ENCODE peak calls at places on chromosomes 3 and 15, in seven cellular contexts. W is hepatocyte, L is fibroblast of mammary gland, D is right lobe of liver, K is upper lobe of left lung, Y is tibial artery, E is WERI-Rb-1. U is an unnamed sample.

GRCh38 chr3:119891944-119892721 is 110.2 kb downstream of the NR1I2 start:
- DNase-seq in K (no peak), E (peak), L (peak), W (peak), D (no peak), Y (no peak), U (peak)

GRCh38 chr15:74317820-74318375 is 49.5 kb downstream of the CYP11A1 start:
- DNase-seq in Y (peak), W (peak), D (no peak), E (peak), K (no peak), L (peak), U (peak)

GRCh38 chr15:69723404-69724097 is 270.9 kb downstream of the RPLP1 start:
- DNase-seq in K (no peak), W (no peak), Y (no peak), L (no peak), D (no peak), E (peak), U (no peak)

GRCh38 chr3:83224101-83224868 is 1462.8 kb upstream of the GBE1 start:
- DNase-seq in W (no peak), Y (no peak), K (no peak), E (no peak), D (no peak), L (no peak), U (peak)

GRCh38 chr15:42151736-42152135 is 4.7 kb downstream of the PLA2G4F start:
- DNase-seq in Y (peak), E (no peak), W (no peak), L (no peak), K (no peak), D (no peak), U (peak)

GRCh38 chr15:42097018-42097417 is 2.7 kb upstream of the PLA2G4D start:
- DNase-seq in K (no peak), Y (no peak), W (no peak), E (no peak), D (no peak), L (no peak), U (no peak)

GRCh38 chr15:25175789-25176615 is 221.2 kb downstream of the SNRPN start:
- DNase-seq in K (peak), D (peak), E (peak), L (no peak), W (peak), Y (no peak), U (no peak)

GRCh38 chr3:32132706-32133105 is 26.3 kb downstream of the GPD1L start:
- DNase-seq in Y (no peak), W (no peak), E (no peak), L (no peak), D (no peak), K (no peak), U (no peak)

GRCh38 chr3:193301441-193301840 is 60.4 kb downstream of the PLAAT1 start:
- DNase-seq in L (peak), W (no peak), Y (no peak), D (no peak), K (no peak), E (no peak), U (no peak)

GRCh38 chr3:188303286-188303799 is 149.4 kb downstream of the LPP start:
- DNase-seq in L (no peak), K (no peak), E (no peak), D (no peak), W (no peak), Y (no peak), U (no peak)

GRCh38 chr3:32143849-32144757 is 37.7 kb downstream of the GPD1L start:
- DNase-seq in W (peak), D (no peak), E (peak), K (peak), L (peak), Y (no peak), U (peak)

GRCh38 chr3:142022381-142022780 is 127.0 kb downstream of the TFDP2 start:
- DNase-seq in D (no peak), L (peak), K (no peak), E (peak), W (peak), Y (no peak), U (peak)

GRCh38 chr3:23981136-23981535 is 36.0 kb downstream of the NR1D2 start:
- DNase-seq in Y (peak), D (no peak), L (peak), E (no peak), K (no peak), W (no peak), U (no peak)

GRCh38 chr3:122800838-122801237 is 6.0 kb downstream of the SLC49A4 start:
- DNase-seq in W (no peak), Y (no peak), E (no peak), L (no peak), K (no peak), D (no peak), U (no peak)

GRCh38 chr3:97497138-97497537 is 267.4 kb upstream of the ARL6 start:
- DNase-seq in D (no peak), W (no peak), Y (no peak), K (no peak), L (no peak), E (no peak), U (no peak)

GRCh38 chr15:80931721-80932609 is 57.7 kb downstream of the MESD start:
- DNase-seq in L (peak), Y (peak), W (no peak), D (no peak), K (no peak), E (peak), U (no peak)

GRCh38 chr3:9498781-9499180 is 54.8 kb downstream of the LHFPL4 start:
- DNase-seq in D (no peak), W (no peak), L (no peak), Y (no peak), E (no peak), K (no peak), U (no peak)

GRCh38 chr3:98482717-98483482 is 14.6 kb upstream of the OR5K2 start:
- DNase-seq in K (no peak), Y (no peak), L (no peak), W (no peak), E (no peak), D (no peak), U (no peak)

GRCh38 chr15:64739216-64739976 is 36.0 kb downstream of the RBPMS2 start:
- DNase-seq in D (no peak), E (no peak), K (no peak), Y (no peak), L (no peak), W (no peak), U (no peak)

GRCh38 chr3:5021571-5022092 is 42.4 kb downstream of the BHLHE40 start:
- DNase-seq in L (peak), D (no peak), Y (no peak), E (no peak), K (no peak), W (no peak), U (peak)

GRCh38 chr15:74889390-74889881 is 406 bp upstream of the MPI start:
- DNase-seq in L (peak), K (peak), Y (no peak), E (peak), D (no peak), W (no peak), U (peak)

GRCh38 chr3:50584391-50584790 is 15.1 kb downstream of the HEMK1 start:
- DNase-seq in D (no peak), E (no peak), L (peak), K (no peak), Y (no peak), W (no peak), U (peak)

GRCh38 chr3:155411500-155412223 is 118.2 kb upstream of the STRIT1 start:
- DNase-seq in L (peak), Y (no peak), D (no peak), W (no peak), K (no peak), E (no peak), U (no peak)
- TF ChIP-seq CTCF in L (peak), Y (no peak), D (no peak), W (no peak), K (no peak), E (no peak), U (no peak)

GRCh38 chr3:13769422-13769821 is 110.4 kb downstream of the WNT7A start:
- DNase-seq in L (no peak), K (peak), E (no peak), Y (no peak), W (no peak), D (no peak), U (no peak)

GRCh38 chr3:13772321-13772745 is 107.5 kb downstream of the WNT7A start:
- DNase-seq in E (no peak), K (no peak), D (no peak), L (no peak), Y (no peak), W (no peak), U (no peak)

GRCh38 chr3:13768453-13768852 is 111.4 kb downstream of the WNT7A start:
- DNase-seq in Y (no peak), W (no peak), D (no peak), E (no peak), L (no peak), K (no peak), U (no peak)

GRCh38 chr3:13771496-13771895 is 108.4 kb downstream of the WNT7A start:
- DNase-seq in D (no peak), K (no peak), W (no peak), Y (no peak), L (no peak), E (no peak), U (no peak)

DNA sequence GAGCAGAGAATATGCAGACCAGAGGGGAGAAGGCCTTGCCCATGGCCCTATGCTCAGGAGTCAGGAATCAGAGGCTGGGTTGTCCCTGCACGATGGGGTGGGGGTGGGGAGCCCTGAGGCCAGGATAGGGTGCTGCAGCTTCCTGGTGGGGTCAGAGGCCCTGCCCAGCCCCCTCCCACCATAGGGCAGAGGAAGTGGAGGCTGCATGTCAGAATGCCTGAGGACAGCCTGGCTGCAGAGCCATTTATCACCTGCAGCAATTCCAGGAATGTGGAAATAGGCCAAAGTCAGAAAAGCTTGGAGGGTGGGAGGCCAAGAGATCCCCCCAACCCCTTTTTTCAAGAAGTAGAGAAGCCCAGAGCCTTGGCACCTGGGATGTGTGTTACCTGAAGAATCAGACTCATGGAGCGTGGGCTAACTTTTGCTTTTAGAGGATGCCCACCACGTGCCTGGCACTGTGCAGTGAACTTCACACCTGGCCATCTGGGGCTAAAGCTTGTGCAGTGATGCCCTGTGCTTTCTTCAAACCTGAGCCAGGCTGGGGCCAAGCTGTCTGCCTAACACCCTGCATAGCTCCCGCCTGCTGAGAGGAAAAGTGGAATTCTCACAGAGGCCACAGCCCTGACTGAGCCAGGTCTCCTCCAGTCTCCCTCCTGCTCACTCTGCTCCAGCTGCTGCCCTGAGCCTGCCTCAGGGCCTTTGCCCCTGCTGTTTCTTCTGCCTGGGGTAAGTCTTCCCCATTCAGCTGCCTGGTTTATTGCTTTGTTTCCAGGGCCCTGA is 109.3 kb downstream of the WNT7A start:
- DNase-seq in L (no peak), W (peak), D (no peak), Y (no peak), E (no peak), K (no peak), U (no peak)
- H3K4me3 ChIP-seq in L (no peak), W (no peak), D (no peak), Y (no peak), E (no peak), K (no peak), U (no peak)

GRCh38 chr3:103227651-103228050 is 792.8 kb downstream of the ZPLD1 start:
- DNase-seq in D (no peak), L (no peak), E (no peak), Y (no peak), W (no peak), K (no peak), U (no peak)
- TF ChIP-seq CTCF in D (no peak), L (no peak), E (no peak), Y (no peak), W (no peak), K (no peak), U (no peak)

DNA sequence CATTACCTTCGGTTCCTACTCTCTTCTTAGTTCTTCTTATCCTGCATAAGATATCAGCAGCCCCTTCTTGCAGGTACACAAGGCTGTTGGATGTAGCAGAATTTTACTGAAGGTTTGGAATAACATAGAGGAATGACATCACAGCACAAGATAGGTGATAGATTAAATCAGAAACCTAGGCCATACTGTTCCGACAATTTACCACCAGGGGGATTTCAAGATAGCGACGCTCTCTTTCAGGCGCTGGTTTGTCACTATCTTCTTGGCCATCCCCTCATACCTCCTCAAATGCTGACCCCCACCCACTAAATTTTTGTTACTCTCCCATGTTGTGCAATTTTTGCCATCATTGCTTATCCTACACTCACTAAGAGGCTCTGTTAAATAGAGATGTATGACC is 3.5 kb downstream of the SIDT1 start:
- DNase-seq in K (no peak), W (no peak), E (no peak), D (no peak), L (no peak), Y (no peak), U (no peak)
- H3K4me3 ChIP-seq in K (no peak), W (no peak), E (no peak), D (no peak), L (no peak), Y (no peak), U (no peak)

U was measured in choroid plexus epithelial cell.